ENCODE peak calls at places on chromosomes 11 and 22, in five cellular contexts. Q is RWPE2; M is thoracic aorta; W is stimulated activated naive B cell treated with anti-CD40 and anti-IgM and Interleukin-4, amounts not matched to agents 10 μg/mL and 1 μg/mL and 100 μg/mL, for 72 hours; G is activated CD4-positive, alpha-beta memory T cell treated with anti-CD3 and anti-CD28 coated beads, Interleukin-2, amount 10 ng/mL, durations not matched to agents 7 days and 5 days. A is an unnamed sample.

GRCh38 chr11:118485273-118485672 is 42.0 kb upstream of the TTC36 start:
- DNase-seq in M (no peak), W (no peak), G (no peak), Q (no peak), A (peak)

GRCh38 chr22:22111267-22111751 is 128.7 kb upstream of the TOP3B start:
- DNase-seq in Q (peak), G (peak), W (peak), M (no peak), A (peak)

GRCh38 chr22:49959782-49960158 is 802 bp upstream of the PIM3 start:
- DNase-seq in W (no peak), Q (no peak), M (no peak), G (peak), A (peak)

GRCh38 chr11:21612326-21612725 is 580.6 kb upstream of the ANO5 start:
- DNase-seq in Q (no peak), M (no peak), G (no peak), W (no peak), A (no peak)

GRCh38 chr11:22192289-22192641 is 620 bp upstream of the ANO5 start:
- DNase-seq in G (no peak), W (no peak), M (no peak), Q (no peak), A (peak)

GRCh38 chr11:34647532-34647931 is 26.6 kb downstream of the EHF start:
- DNase-seq in M (no peak), Q (no peak), W (no peak), G (no peak), A (no peak)

GRCh38 chr11:85663080-85663729 is 1.7 kb downstream of the CREBZF start:
- DNase-seq in Q (no peak), W (no peak), M (no peak), G (no peak), A (no peak)

GRCh38 chr11:62444271-62444833 is 25.5 kb downstream of the SCGB1A1 start:
- DNase-seq in G (peak), M (peak), W (peak), Q (no peak), A (no peak)

GRCh38 chr11:62374801-62375200 is 37.6 kb downstream of the ASRGL1 start:
- DNase-seq in M (no peak), Q (no peak), W (no peak), G (no peak), A (no peak)

A was measured in A549.